ENCODE peak calls at places on chromosomes 12 and 14, in four cellular contexts. W is WTC11, T is SK-N-SH, J is K562. V is an unnamed sample.

GRCh38 chr12:93080994-93081809 is 152.1 kb upstream of the EEA1 start:
- DNase-seq in T (no peak), J (no peak), W (peak; percentile 34), V (no peak)

GRCh38 chr14:20302042-20302761 is 3.5 kb downstream of the TTC5 start:
- DNase-seq in J (peak; percentile 44), W (no peak), T (no peak), V (no peak)

GRCh38 chr12:90152897-90153624 is 444.4 kb upstream of the ATP2B1 start:
- DNase-seq in T (no peak), W (peak; percentile 15), J (no peak), V (no peak)

GRCh38 chr12:124497658-124498057 is 69.8 kb downstream of the NCOR2 start:
- DNase-seq in J (no peak), W (no peak), T (peak; percentile 61), V (no peak)

GRCh38 chr12:115522010-115522409 is 755.5 kb downstream of the MED13L start:
- DNase-seq in W (no peak), T (no peak), J (no peak), V (peak; percentile 30)

GRCh38 chr14:26738571-26738970 is 140.7 kb upstream of the NOVA1 start:
- DNase-seq in W (no peak), T (no peak), J (no peak), V (no peak)

GRCh38 chr14:44701563-44702263 is 194.6 kb upstream of the FSCB start:
- DNase-seq in T (no peak), J (no peak), W (no peak), V (no peak)

GRCh38 chr12:19744760-19745218 is 305.5 kb downstream of the AEBP2 start:
- DNase-seq in J (no peak), W (no peak), T (no peak), V (no peak)

GRCh38 chr14:24052656-24053547 is 1.1 kb downstream of the CARMIL3 start:
- DNase-seq in W (no peak), T (no peak), J (no peak), V (no peak)

GRCh38 chr12:19369691-19370148 is 69.6 kb upstream of the AEBP2 start:
- DNase-seq in J (no peak), T (no peak), W (no peak), V (no peak)

GRCh38 chr14:106436310-106436905 is 910.0 kb downstream of the TMEM121 start:
- DNase-seq in T (no peak), J (peak; percentile 18), W (peak; percentile 20), V (no peak)

GRCh38 chr12:8922544-8922943 is 8.2 kb downstream of the PHC1 start:
- DNase-seq in T (no peak), J (no peak), W (no peak), V (no peak)

GRCh38 chr12:116525418-116526001 is 33.7 kb upstream of the MAP1LC3B2 start:
- DNase-seq in J (no peak), W (no peak), T (no peak), V (no peak)

GRCh38 chr14:32166924-32167323 is 34.9 kb upstream of the RNU6-7 start:
- DNase-seq in T (no peak), W (no peak), J (no peak), V (no peak)

GRCh38 chr12:120468271-120468845 is 1.2 kb downstream of the SRSF9 start:
- DNase-seq in W (peak; percentile 33), T (peak; percentile 65), J (no peak), V (no peak)

GRCh38 chr14:50069325-50069724 is 47.0 kb downstream of the VCPKMT start:
- DNase-seq in W (no peak), T (no peak), J (no peak), V (no peak)

GRCh38 chr12:55681142-55682077 is 26.3 kb downstream of the ITGA7 start:
- DNase-seq in J (peak; percentile 56), T (no peak), W (peak; percentile 81), V (no peak)

GRCh38 chr12:131555197-131555820 is 155.6 kb upstream of the SFSWAP start:
- DNase-seq in J (no peak), T (peak; percentile 61), W (no peak), V (no peak)

GRCh38 chr12:130179621-130180020 is 17.4 kb downstream of the FZD10 start:
- DNase-seq in W (no peak), J (no peak), T (no peak), V (no peak)

GRCh38 chr12:104457746-104458644 is 1.2 kb downstream of the CHST11 start:
- DNase-seq in W (peak; percentile 51), J (peak; percentile 62), T (peak; percentile 79), V (no peak)

GRCh38 chr14:39247256-39247655 is 13.5 kb downstream of the MIA2 start:
- DNase-seq in W (no peak), T (no peak), J (no peak), V (no peak)

GRCh38 chr14:63432228-63432627 is 110.9 kb downstream of the PPP2R5E start:
- DNase-seq in T (no peak), J (no peak), W (no peak), V (no peak)

GRCh38 chr12:13851828-13852227 is 129.6 kb downstream of the GRIN2B start:
- DNase-seq in J (no peak), W (peak; percentile 62), T (no peak), V (no peak)

GRCh38 chr14:32933943-32934890 is 4.5 kb upstream of the NPAS3 start:
- DNase-seq in T (peak; percentile 84), W (peak; percentile 63), J (no peak), V (no peak)

GRCh38 chr12:116592731-116593130 is 33.5 kb downstream of the MAP1LC3B2 start:
- DNase-seq in T (no peak), W (no peak), J (no peak), V (no peak)

GRCh38 chr12:131825146-131825892 is 2.9 kb upstream of the MMP17 start:
- DNase-seq in W (no peak), J (no peak), T (no peak), V (no peak)

GRCh38 chr12:96233941-96234461 is 39.8 kb downstream of the ELK3 start:
- DNase-seq in W (no peak), J (no peak), T (peak; percentile 53), V (no peak)

GRCh38 chr12:30678221-30678620 is 17.4 kb downstream of the IPO8 start:
- DNase-seq in W (no peak), J (no peak), T (no peak), V (no peak)

GRCh38 chr14:53032838-53033390 is 82.1 kb upstream of the FERMT2 start:
- DNase-seq in W (no peak), T (no peak), J (no peak), V (no peak)

GRCh38 chr12:27185234-27186045 is 58.6 kb upstream of the STK38L start:
- DNase-seq in T (no peak), J (no peak), W (no peak), V (peak; percentile 85)

GRCh38 chr12:114902665-114903393 is 218.9 kb upstream of the TBX3 start:
- DNase-seq in T (no peak), J (no peak), W (no peak), V (no peak)

GRCh38 chr14:89399594-89400068 is 17.4 kb downstream of the FOXN3 start:
- DNase-seq in J (no peak), T (peak; percentile 75), W (peak; percentile 28), V (no peak)

GRCh38 chr14:91315844-91316267 is 71.4 kb upstream of the GPR68 start:
- DNase-seq in T (no peak), W (no peak), J (no peak), V (peak; percentile 88)

GRCh38 chr12:80472912-80473500 is 29.0 kb downstream of the PTPRQ start:
- DNase-seq in T (peak; percentile 20), J (no peak), W (peak; percentile 17), V (peak; percentile 3)

DNA sequence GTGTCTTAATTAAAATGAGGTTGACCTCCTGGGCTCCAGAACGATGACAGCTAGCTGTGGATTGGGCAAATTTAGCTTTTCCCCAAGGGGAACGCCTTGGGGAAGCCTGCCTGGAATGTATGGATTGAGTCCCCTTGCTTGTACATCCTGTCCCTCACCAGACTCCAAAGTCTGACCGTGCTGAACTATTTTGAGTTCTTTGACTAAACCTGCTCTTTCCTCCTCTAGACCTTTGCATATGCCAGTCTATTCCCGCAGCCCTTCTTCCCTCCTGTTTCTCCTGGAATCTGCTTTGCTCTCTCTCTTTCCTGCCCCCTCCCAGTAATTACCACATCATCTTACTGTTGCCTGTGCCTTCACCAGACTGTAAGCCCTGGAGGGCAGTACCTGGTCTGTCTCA is 11.5 kb upstream of the KDM2B start:
- DNase-seq in J (no peak), W (no peak), T (no peak), V (no peak)
- TF ChIP-seq USF1 in J (no peak), W (no peak), T (no peak), V (no peak)

GRCh38 chr12:32273063-32273521 is 126.3 kb upstream of the FGD4 start:
- DNase-seq in J (peak; percentile 23), W (no peak), T (no peak), V (no peak)

GRCh38 chr12:32270818-32271710 is 128.3 kb upstream of the FGD4 start:
- DNase-seq in T (peak; percentile 30), W (no peak), J (no peak), V (no peak)

GRCh38 chr12:32272465-32272864 is 126.9 kb upstream of the FGD4 start:
- DNase-seq in W (no peak), J (no peak), T (no peak), V (no peak)

GRCh38 chr12:32274665-32275064 is 124.7 kb upstream of the FGD4 start:
- DNase-seq in T (no peak), J (no peak), W (no peak), V (no peak)

DNA sequence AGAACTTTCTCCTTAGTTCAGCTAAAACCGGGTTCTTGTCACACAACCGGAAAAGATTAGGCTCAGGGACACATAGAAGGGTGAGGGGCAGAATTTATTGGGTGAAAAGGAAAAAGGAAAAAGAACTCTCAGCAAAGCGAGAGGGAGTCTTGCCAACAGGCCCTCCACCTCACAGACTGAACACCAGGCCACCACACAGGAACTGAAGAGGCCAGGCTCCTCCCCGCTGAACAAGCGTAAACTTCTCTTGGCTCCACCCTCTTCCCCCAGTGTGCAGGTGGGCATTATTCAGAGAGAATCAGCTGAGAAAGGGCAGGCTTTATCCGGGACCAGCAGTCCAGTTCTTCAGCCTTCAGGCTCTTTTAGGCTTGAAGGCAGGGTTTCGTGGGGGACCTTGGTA is 125.6 kb upstream of the FGD4 start:
- DNase-seq in T (no peak), W (peak; percentile 49), J (peak; percentile 50), V (no peak)
- TF ChIP-seq USF1 in T (no peak), W (no peak), J (no peak), V (no peak)

GRCh38 chr12:5648692-5649338 is 216.9 kb downstream of the NTF3 start:
- DNase-seq in J (peak; percentile 11), W (peak; percentile 48), T (no peak), V (no peak)
- TF ChIP-seq USF1 in J (no peak), W (no peak), T (no peak), V (no peak)

GRCh38 chr14:104824353-104824997 is 23.6 kb downstream of the ZBTB42 start:
- DNase-seq in T (no peak), W (no peak), J (no peak), V (no peak)

GRCh38 chr14:104826197-104826857 is 25.4 kb downstream of the ZBTB42 start:
- DNase-seq in W (peak; percentile 93), T (peak; percentile 95), J (peak; percentile 87), V (no peak)

GRCh38 chr14:104822821-104823615 is 22.1 kb downstream of the ZBTB42 start:
- DNase-seq in J (no peak), W (peak; percentile 8), T (no peak), V (no peak)

GRCh38 chr14:104827173-104828055 is 26.5 kb downstream of the ZBTB42 start:
- DNase-seq in J (peak; percentile 78), W (peak; percentile 93), T (peak; percentile 85), V (no peak)

DNA sequence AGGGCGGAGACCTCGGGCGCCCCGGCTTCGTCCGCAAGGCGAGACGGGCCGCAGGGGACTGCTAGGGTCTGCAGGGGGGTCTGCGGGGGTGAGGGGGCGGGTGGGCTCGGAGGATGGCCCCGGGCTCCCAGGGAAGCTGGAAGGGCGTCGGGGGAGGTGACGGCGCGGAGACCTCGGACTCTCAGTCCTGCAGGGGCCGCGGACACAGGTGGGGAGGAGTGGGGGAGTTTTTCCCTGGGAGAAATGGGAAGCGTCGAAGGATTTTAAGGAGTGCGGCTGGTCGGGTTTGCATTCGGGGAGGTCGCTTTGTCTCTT is 25.9 kb downstream of the ZBTB42 start:
- DNase-seq in J (no peak), W (no peak), T (no peak), V (no peak)
- TF ChIP-seq USF1 in J (no peak), W (no peak), T (no peak), V (no peak)

V was measured in GM12878.